ENCODE peak calls at places on chromosome 19, in seven cellular contexts. C is GM23248, T is H1, U is H9, R is GM23338, W is hepatocyte, Q is fibroblast of lung. H is an unnamed sample.

GRCh38 chr19:30406220-30406944 is 34.2 kb downstream of the ZNF536 start:
- DNase-seq in R (peak; percentile 56), Q (no peak), C (peak; percentile 50), W (peak; percentile 61), T (no peak), U (no peak), H (no peak)

GRCh38 chr19:53879145-53880037 is 2.6 kb upstream of the PRKCG start:
- DNase-seq in R (peak; percentile 98), U (peak; percentile 99), W (peak; percentile 96), T (peak; percentile 92), Q (peak; percentile 82), C (peak; percentile 94), H (peak; percentile 70)

GRCh38 chr19:34856052-34856451 is 70.7 kb upstream of the ZNF30 start:
- DNase-seq in U (no peak), W (no peak), T (no peak), Q (no peak), R (no peak), C (no peak), H (no peak)

GRCh38 chr19:34189199-34189916 is 17.1 kb downstream of the LSM14A start:
- DNase-seq in Q (peak; percentile 13), C (no peak), U (no peak), T (no peak), W (no peak), R (no peak), H (no peak)

GRCh38 chr19:6278740-6279619 is 795 bp downstream of the MLLT1 start:
- DNase-seq in U (no peak), Q (no peak), R (no peak), C (peak; percentile 31), T (no peak), W (peak; percentile 38), H (no peak)

GRCh38 chr19:7738023-7738422 is 6.1 kb upstream of the CLEC4G start:
- DNase-seq in C (no peak), W (no peak), R (no peak), T (no peak), Q (no peak), U (no peak), H (no peak)

GRCh38 chr19:6099633-6100032 is 10.7 kb downstream of the RFX2 start:
- DNase-seq in T (no peak), W (no peak), R (no peak), C (no peak), U (no peak), Q (no peak), H (no peak)

GRCh38 chr19:10936661-10937084 is 8.1 kb downstream of the TIMM29 start:
- DNase-seq in C (peak; percentile 90), W (peak; percentile 91), U (peak; percentile 78), T (no peak), Q (peak; percentile 75), R (peak; percentile 96), H (peak; percentile 45)

GRCh38 chr19:38093587-38093986 is 130.4 kb downstream of the DPF1 start:
- DNase-seq in T (no peak), R (no peak), W (no peak), C (no peak), Q (no peak), U (no peak), H (no peak)

GRCh38 chr19:10835089-10835753 is 791 bp downstream of the TMED1 start:
- DNase-seq in R (no peak), U (peak; percentile 100), C (peak; percentile 31), W (no peak), Q (no peak), T (no peak), H (peak; percentile 99)

GRCh38 chr19:43524922-43525835 is 1.8 kb downstream of the ETHE1 start:
- DNase-seq in R (peak; percentile 74), W (peak; percentile 75), U (peak; percentile 64), C (peak; percentile 70), T (no peak), Q (peak; percentile 41), H (peak; percentile 72)

GRCh38 chr19:43525836-43526771 is 897 bp downstream of the ETHE1 start:
- DNase-seq in Q (no peak), W (peak; percentile 44), C (peak; percentile 64), U (peak; percentile 40), R (peak; percentile 39), T (no peak), H (no peak)

GRCh38 chr19:43532571-43532961 is 422 bp upstream of the ZNF575 start:
- DNase-seq in C (no peak), U (peak; percentile 48), T (no peak), R (no peak), W (no peak), Q (no peak), H (peak; percentile 58)

GRCh38 chr19:43526884-43527859 is at the start of gene ETHE1:
- DNase-seq in Q (peak; percentile 51), C (peak; percentile 78), W (peak; percentile 87), U (peak; percentile 81), T (no peak), R (peak; percentile 89), H (peak; percentile 81)

DNA sequence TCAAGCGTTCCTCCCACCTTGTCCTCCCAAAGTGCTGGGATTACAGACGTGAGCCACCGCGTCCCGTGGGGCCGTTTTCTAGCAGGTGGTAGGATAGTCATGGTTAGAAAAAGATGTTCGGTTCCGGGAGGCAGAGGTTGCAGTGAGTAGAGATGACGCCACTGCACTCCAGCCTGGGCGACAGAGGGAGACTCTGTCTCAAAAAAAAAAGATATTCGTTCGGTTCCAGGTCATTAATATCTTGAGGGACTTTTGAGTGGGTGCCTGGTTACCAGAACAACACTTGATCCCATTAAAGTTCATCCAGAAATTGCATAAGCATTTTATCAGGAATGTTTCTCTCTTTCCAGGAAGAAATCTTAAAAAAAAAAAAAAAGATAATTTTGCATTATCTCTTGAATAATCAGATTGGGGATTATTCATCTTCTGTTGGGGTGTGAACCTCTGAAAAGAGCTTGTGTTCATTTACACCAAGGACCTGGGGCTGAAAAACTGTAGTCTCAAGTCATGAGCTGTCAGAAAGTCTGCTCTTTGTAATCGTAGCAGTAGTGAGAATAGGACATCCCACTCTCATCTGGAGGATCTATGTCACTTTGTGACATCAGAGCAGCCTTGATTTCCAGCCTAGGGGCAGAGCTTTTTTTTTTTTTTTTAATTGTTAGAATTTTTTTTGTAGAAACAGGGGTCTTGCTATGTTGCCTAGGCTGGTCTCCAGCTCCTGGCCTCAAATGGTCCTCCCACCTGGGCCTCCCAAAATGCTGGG is 1.0 kb upstream of the ETHE1 start:
- DNase-seq in C (peak; percentile 62), Q (no peak), U (no peak), R (no peak), W (no peak), T (no peak), H (no peak)
- H2AFZ ChIP-seq in C (peak overlapping the region; percentile 86), Q (no peak overlapping the region), U (no peak overlapping the region), R (no peak overlapping the region), W (peak overlapping the region; percentile 94), T (no peak overlapping the region), H (no peak overlapping the region)

GRCh38 chr19:36140289-36141038 is 598 bp downstream of the CAPNS1 start:
- DNase-seq in C (peak; percentile 70), Q (peak; percentile 75), W (peak; percentile 71), T (no peak), R (peak; percentile 86), U (peak; percentile 83), H (peak; percentile 19)
- H2AFZ ChIP-seq in C (peak overlapping the region; percentile 57), Q (no peak overlapping the region), W (peak overlapping the region; percentile 62), T (no peak overlapping the region), R (peak overlapping the region; percentile 38), U (no peak overlapping the region), H (peak overlapping the region; percentile 36)

DNA sequence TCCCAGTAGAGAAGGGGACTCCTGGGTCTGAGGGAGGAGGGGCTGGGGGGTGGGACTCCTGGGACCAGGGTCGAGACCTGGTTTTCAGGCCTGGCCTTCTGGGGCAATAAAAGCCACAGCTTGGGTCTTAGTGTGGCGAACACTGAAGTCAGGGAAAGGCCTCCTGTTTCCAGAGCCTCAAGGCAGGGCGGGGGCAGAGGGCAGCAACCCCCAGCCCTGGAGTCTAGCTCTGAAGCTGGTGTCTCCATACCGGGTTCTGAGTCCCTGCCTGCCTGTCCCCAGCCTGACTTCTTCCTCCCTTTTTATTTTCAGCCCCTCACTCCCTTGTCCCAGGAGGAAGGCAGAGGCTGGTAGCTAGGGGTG is 291 bp upstream of the GRIN2D start:
- DNase-seq in C (no peak), U (no peak), W (no peak), R (peak; percentile 42), T (no peak), Q (no peak), H (no peak)
- H2AFZ ChIP-seq in C (peak overlapping the region; percentile 20), U (no peak overlapping the region), W (peak overlapping the region; percentile 49), R (peak overlapping the region; percentile 86), T (no peak overlapping the region), Q (no peak overlapping the region), H (no peak overlapping the region)

DNA sequence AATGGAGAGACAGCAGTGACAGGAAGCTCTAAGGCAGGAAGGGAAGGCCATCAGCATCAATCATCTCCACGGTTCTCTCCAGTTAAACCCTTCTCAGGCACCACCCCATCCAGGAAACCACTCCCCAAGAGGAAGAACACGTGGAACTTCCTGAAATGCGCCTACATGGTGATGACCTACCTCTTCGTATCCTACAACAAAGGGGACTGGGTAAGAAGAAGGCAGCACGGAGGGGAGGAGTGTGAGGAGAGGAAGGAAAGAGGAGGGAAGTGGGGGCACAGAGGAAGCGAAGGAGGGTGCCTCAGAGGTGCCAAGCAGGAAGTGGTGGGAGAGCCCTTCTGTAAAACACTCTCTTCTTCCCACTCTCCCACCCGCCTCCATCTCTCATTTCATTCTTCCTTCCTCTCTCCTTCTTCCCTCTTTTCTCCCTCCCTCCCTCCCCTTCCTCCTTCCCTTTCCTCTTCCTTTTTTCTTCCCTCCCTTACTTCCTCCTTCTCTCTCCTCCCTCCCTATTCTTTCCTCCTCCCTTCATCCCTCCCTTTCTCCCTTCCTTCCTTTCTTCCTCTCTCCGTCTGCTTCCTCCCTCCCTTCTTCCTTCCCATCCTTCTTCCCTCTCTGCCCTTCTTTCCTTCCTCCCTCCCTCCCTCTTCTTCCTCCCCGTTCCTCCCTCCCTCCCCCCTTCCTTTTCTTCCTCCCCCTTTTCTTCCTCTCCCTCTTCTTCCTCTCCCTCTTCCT is 12.6 kb downstream of the ZSCAN5A start:
- DNase-seq in T (no peak), Q (no peak), U (no peak), R (no peak), W (no peak), C (no peak), H (no peak)
- H2AFZ ChIP-seq in T (no peak overlapping the region), Q (no peak overlapping the region), U (no peak overlapping the region), R (no peak overlapping the region), W (no peak overlapping the region), C (no peak overlapping the region), H (no peak overlapping the region)